ENCODE peak calls at places on chromosomes 4 and X, in four cellular contexts. Q is H9, D is mesendoderm, H is H1. A is an unnamed sample.

GRCh38 chrX:41621236-41621651 is 67.5 kb upstream of the GPR34 start:
- DNase-seq in Q (peak; percentile 32), D (peak; percentile 97), H (no peak), A (peak; percentile 62)

GRCh38 chr4:20065952-20066351 is 185.8 kb upstream of the SLIT2 start:
- DNase-seq in Q (no peak), D (no peak), H (no peak), A (no peak)

GRCh38 chrX:134718329-134719317 is 60.4 kb upstream of the PLAC1 start:
- DNase-seq in Q (no peak), D (peak; percentile 95), H (no peak), A (peak; percentile 95)

GRCh38 chr4:103915224-103915869 is 195.6 kb upstream of the TACR3 start:
- DNase-seq in Q (no peak), D (peak; percentile 37), H (no peak), A (no peak)

GRCh38 chrX:69128573-69128972 is 36.7 kb downstream of the PJA1 start:
- DNase-seq in Q (peak; percentile 49), D (peak; percentile 38), H (peak; percentile 53), A (no peak)

GRCh38 chr4:160299608-160300007 is 1196.7 kb downstream of the RAPGEF2 start:
- DNase-seq in Q (no peak), D (no peak), H (no peak), A (no peak)

GRCh38 chr4:64584981-64585557 is 175.8 kb upstream of the TECRL start:
- DNase-seq in Q (no peak), D (peak; percentile 64), H (no peak), A (peak; percentile 6)

GRCh38 chr4:150381671-150382427 is 200.1 kb upstream of the MAB21L2 start:
- DNase-seq in Q (no peak), D (peak; percentile 57), H (no peak), A (peak; percentile 52)

GRCh38 chr4:176404591-176404990 is 84.8 kb downstream of the SPCS3 start:
- DNase-seq in Q (no peak), D (no peak), H (no peak), A (peak; percentile 86)

GRCh38 chrX:55127692-55128091 is 38.9 kb downstream of the PAGE2 start:
- DNase-seq in Q (no peak), D (no peak), H (no peak), A (no peak)

GRCh38 chrX:47518105-47518504 is 35.1 kb upstream of the ZNF41 start:
- DNase-seq in Q (no peak), D (peak; percentile 68), H (no peak), A (no peak)

GRCh38 chr4:14985843-14986242 is 16.4 kb upstream of the CPEB2 start:
- DNase-seq in Q (no peak), D (no peak), H (no peak), A (no peak)

GRCh38 chr4:48603366-48604003 is 113.4 kb downstream of the ZAR1 start:
- DNase-seq in Q (no peak), D (no peak), H (no peak), A (no peak)

GRCh38 chr4:124132161-124132560 is 580.4 kb downstream of the ANKRD50 start:
- DNase-seq in Q (no peak), D (no peak), H (no peak), A (peak; percentile 26)

GRCh38 chr4:20616848-20617247 is 83.4 kb upstream of the PACRGL start:
- DNase-seq in Q (no peak), D (no peak), H (no peak), A (no peak)

GRCh38 chrX:54808109-54808604 is 612 bp downstream of the MAGED2 start:
- DNase-seq in Q (peak; percentile 76), D (no peak), H (peak; percentile 80), A (no peak)

GRCh38 chr4:76388160-76388908 is 32.6 kb downstream of the CCDC158 start:
- DNase-seq in Q (no peak), D (peak; percentile 22), H (no peak), A (no peak)

GRCh38 chr4:13484749-13485345 is 707 bp upstream of the RAB28 start:
- DNase-seq in Q (no peak), D (no peak), H (no peak), A (peak; percentile 58)

GRCh38 chrX:21756785-21757529 is 959 bp downstream of the SMPX start:
- DNase-seq in Q (no peak), D (no peak), H (no peak), A (no peak)

GRCh38 chrX:23048806-23049573 is 49.2 kb downstream of the DDX53 start:
- DNase-seq in Q (no peak), D (no peak), H (no peak), A (no peak)

GRCh38 chr4:140256335-140256734 is 102.4 kb upstream of the MAML3 start:
- DNase-seq in Q (peak; percentile 50), D (peak; percentile 59), H (no peak), A (peak; percentile 77)

GRCh38 chr4:123824524-123824923 is 427.9 kb downstream of the SPRY1 start:
- DNase-seq in Q (no peak), D (no peak), H (no peak), A (no peak)

GRCh38 chr4:39770471-39770870 is 72.5 kb downstream of the UBE2K start:
- DNase-seq in Q (no peak), D (no peak), H (no peak), A (no peak)

GRCh38 chr4:169114341-169114974 is 104.4 kb upstream of the CBR4 start:
- DNase-seq in Q (no peak), D (no peak), H (no peak), A (no peak)

GRCh38 chr4:76626686-76627465 is 191.8 kb downstream of the SHROOM3 start:
- DNase-seq in Q (no peak), D (peak; percentile 55), H (no peak), A (peak; percentile 13)

GRCh38 chr4:176841730-176842129 is 49.0 kb upstream of the VEGFC start:
- DNase-seq in Q (no peak), D (no peak), H (no peak), A (peak; percentile 92)

GRCh38 chrX:150254909-150255308 is 108.2 kb upstream of the MAMLD1 start:
- DNase-seq in Q (no peak), D (no peak), H (peak; percentile 20), A (no peak)

GRCh38 chrX:6026980-6027379 is 201.7 kb downstream of the NLGN4X start:
- DNase-seq in Q (no peak), D (peak; percentile 22), H (no peak), A (no peak)

GRCh38 chr4:137370206-137370633 is 162.1 kb downstream of the PCDH18 start:
- DNase-seq in Q (no peak), D (no peak), H (no peak), A (peak; percentile 85)

GRCh38 chr4:98780111-98780549 is 121.7 kb upstream of the TSPAN5 start:
- DNase-seq in Q (no peak), D (peak; percentile 39), H (no peak), A (peak; percentile 85)

GRCh38 chr4:98781641-98782348 is 123.4 kb upstream of the TSPAN5 start:
- DNase-seq in Q (no peak), D (no peak), H (no peak), A (no peak)

GRCh38 chr4:98778206-98778605 is 119.8 kb upstream of the TSPAN5 start:
- DNase-seq in Q (no peak), D (no peak), H (no peak), A (peak; percentile 91)

GRCh38 chr4:98780926-98781325 is 122.5 kb upstream of the TSPAN5 start:
- DNase-seq in Q (no peak), D (no peak), H (no peak), A (no peak)

DNA sequence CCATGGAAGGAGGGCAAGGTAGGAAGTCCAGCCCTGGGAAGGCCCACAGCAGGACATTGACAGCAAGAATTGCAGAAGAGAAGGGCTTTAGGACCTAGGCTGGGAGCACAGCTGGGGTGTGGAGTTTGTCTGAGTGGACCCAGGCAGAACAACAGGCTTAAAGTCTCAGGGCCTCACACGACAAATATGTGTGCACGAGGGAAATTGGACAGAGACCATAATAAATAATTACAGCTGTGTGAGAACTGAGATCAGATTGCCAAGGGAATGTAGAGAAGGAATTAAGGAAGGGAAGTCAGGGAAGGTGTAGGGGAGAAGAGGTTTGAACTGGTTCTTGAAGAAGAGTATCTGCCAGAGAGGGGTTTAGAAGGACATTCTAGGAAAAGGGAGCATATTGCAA is 120.6 kb upstream of the TSPAN5 start:
- DNase-seq in Q (no peak), D (no peak), H (no peak), A (peak; percentile 13)
- H3K56ac ChIP-seq in Q (no peak overlapping the region), D (no peak overlapping the region), H (no peak overlapping the region), A (no peak overlapping the region)

DNA sequence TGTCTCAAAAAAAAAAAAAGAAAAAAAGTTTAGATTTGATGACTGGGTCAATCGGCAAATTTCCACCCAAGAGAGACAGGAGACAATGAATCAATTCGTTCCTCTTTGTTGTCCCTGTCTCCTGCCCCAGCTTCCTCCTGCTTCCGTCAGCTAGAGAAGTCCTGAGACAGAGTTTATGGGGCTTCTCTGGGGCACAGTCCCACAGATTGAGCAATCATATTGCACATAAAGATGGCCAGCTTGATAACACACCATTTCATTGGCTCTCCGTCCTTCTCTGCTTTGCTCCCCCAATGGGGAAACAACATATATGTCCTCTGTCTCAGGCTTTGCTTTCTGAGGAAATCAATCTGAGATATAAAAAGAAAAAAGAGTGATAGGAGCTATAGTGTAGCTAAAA is 78.4 kb upstream of the FUNDC1 start:
- DNase-seq in Q (no peak), D (no peak), H (no peak), A (no peak)
- H3K56ac ChIP-seq in Q (no peak overlapping the region), D (no peak overlapping the region), H (no peak overlapping the region), A (no peak overlapping the region)

DNA sequence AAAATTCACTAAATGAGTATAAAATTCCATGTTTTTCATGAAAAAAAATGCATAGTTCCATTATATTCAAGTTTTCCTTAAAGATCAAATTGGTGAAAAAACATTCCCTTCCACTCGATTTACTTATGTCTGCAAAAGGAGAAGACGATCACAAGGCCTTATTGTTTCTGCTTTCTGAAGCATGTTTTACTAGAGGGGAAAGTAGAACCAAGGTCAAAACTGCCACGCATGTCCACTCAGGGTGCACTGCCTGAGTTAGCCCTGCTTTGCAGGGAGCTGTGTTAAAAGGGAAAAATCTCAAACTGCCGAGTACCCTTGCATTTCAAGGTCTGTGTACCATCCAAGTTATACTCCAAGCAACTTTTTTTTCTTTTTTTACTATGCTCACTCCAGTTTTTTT is 57.2 kb downstream of the TRAPPC11 start:
- DNase-seq in Q (no peak), D (no peak), H (no peak), A (no peak)
- H3K56ac ChIP-seq in Q (no peak overlapping the region), D (no peak overlapping the region), H (no peak overlapping the region), A (no peak overlapping the region)

GRCh38 chr4:86961103-86961502 is 26.3 kb downstream of the AFF1 start:
- DNase-seq in Q (no peak), D (no peak), H (no peak), A (no peak)
- H3K56ac ChIP-seq in Q (no peak overlapping the region), D (no peak overlapping the region), H (no peak overlapping the region), A (no peak overlapping the region)

DNA sequence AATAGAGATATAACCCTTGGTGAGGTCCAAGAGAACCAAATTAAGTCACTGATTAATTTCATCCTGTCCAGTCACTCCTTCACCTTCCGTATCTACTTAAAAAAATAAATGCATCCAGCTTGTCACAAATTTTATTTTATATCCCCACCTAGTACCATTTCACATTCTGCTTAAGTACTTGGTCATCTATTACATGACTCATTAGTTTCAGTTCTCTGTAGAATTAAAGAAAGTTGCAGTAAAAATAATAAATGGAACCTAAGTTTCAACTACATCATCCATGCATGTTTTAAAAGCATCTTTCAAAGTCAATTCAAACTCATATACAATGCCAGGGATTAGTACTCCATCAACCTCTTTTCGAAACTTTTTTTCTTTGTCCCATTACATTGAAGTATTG is 130.2 kb downstream of the SH2D1A start:
- DNase-seq in Q (no peak), D (no peak), H (no peak), A (no peak)
- H3K56ac ChIP-seq in Q (no peak overlapping the region), D (no peak overlapping the region), H (no peak overlapping the region), A (no peak overlapping the region)

GRCh38 chr4:517806-518070 is 18.7 kb downstream of the PIGG start:
- DNase-seq in Q (no peak), D (no peak), H (no peak), A (no peak)
- H3K56ac ChIP-seq in Q (no peak overlapping the region), D (no peak overlapping the region), H (no peak overlapping the region), A (no peak overlapping the region)

GRCh38 chr4:51958199-51958968 is 61.8 kb downstream of the LRRC66 start:
- DNase-seq in Q (no peak), D (peak; percentile 54), H (no peak), A (no peak)
- H3K56ac ChIP-seq in Q (no peak overlapping the region), D (no peak overlapping the region), H (no peak overlapping the region), A (no peak overlapping the region)

A was measured in IMR-90.